ENCODE peak calls at places on chromosomes 16 and 17, in eight cellular contexts. M is HS-5; Y is GM20000; H is GM04504; E is HAP-1; U is stimulated activated CD4-positive, alpha-beta T cell treated with anti-CD3 and anti-CD28 coated beads, Interleukin-2, amount 100 ng/mL, for 24 hours; I is stimulated activated CD8-positive, alpha-beta memory T cell treated with anti-CD3 and anti-CD28 coated beads, Interleukin-4, amount 100 ng/mL, for 4 hours; C is T-helper 1 cell. N is an unnamed sample.

GRCh38 chr17:80277751-80278671 is 17.4 kb downstream of the RNF213 start:
- DNase-seq in M (no peak), Y (no peak), H (no peak), E (no peak), U (no peak), I (no peak), C (no peak), N (no peak)

GRCh38 chr16:25126820-25127232 is 15.3 kb downstream of the LCMT1 start:
- DNase-seq in M (peak), Y (no peak), H (peak), E (peak), U (peak), I (no peak), C (no peak), N (no peak)

GRCh38 chr16:78993342-78993741 is 607.2 kb downstream of the MAF start:
- DNase-seq in M (no peak), Y (no peak), H (no peak), E (no peak), U (no peak), I (no peak), C (no peak), N (no peak)

GRCh38 chr17:41917957-41918391 is 777 bp downstream of the ACLY start:
- DNase-seq in M (no peak), Y (peak), H (no peak), E (peak), U (peak), I (no peak), C (peak), N (peak)

GRCh38 chr16:4859190-4859899 is 12.1 kb downstream of the UBN1 start:
- DNase-seq in M (no peak), Y (no peak), H (no peak), E (no peak), U (no peak), I (no peak), C (no peak), N (no peak)

GRCh38 chr16:46972429-46972970 is 974 bp downstream of the DNAJA2 start:
- DNase-seq in M (no peak), Y (peak), H (no peak), E (peak), U (no peak), I (no peak), C (no peak), N (no peak)

GRCh38 chr16:82195917-82196494 is 26.0 kb upstream of the MPHOSPH6 start:
- DNase-seq in M (no peak), Y (no peak), H (no peak), E (no peak), U (no peak), I (no peak), C (no peak), N (no peak)

GRCh38 chr17:29592850-29593545 is at the start of gene ANKRD13B:
- DNase-seq in M (no peak), Y (peak), H (no peak), E (peak), U (peak), I (no peak), C (peak), N (peak)

GRCh38 chr17:76104140-76104895 is 731 bp upstream of the EXOC7 start:
- DNase-seq in M (no peak), Y (no peak), H (no peak), E (no peak), U (no peak), I (no peak), C (no peak), N (no peak)

GRCh38 chr16:85316944-85317343 is 204.7 kb upstream of the CIBAR2 start:
- DNase-seq in M (no peak), Y (no peak), H (no peak), E (no peak), U (no peak), I (no peak), C (no peak), N (no peak)

GRCh38 chr16:74216319-74216718 is 80.3 kb upstream of the PSMD7 start:
- DNase-seq in M (no peak), Y (no peak), H (no peak), E (no peak), U (no peak), I (no peak), C (no peak), N (no peak)

GRCh38 chr17:74024871-74025531 is 178.5 kb upstream of the RPL38 start:
- DNase-seq in M (no peak), Y (no peak), H (no peak), E (no peak), U (no peak), I (no peak), C (no peak), N (peak)

GRCh38 chr16:474420-475122 is 49.1 kb downstream of the RAB11FIP3 start:
- DNase-seq in M (no peak), Y (no peak), H (no peak), E (no peak), U (no peak), I (no peak), C (no peak), N (no peak)

GRCh38 chr17:43200127-43200526 is 11.5 kb upstream of the TMEM106A start:
- DNase-seq in M (no peak), Y (no peak), H (no peak), E (no peak), U (no peak), I (no peak), C (no peak), N (no peak)

GRCh38 chr16:50428116-50428515 is 59.3 kb upstream of the BRD7 start:
- DNase-seq in M (no peak), Y (no peak), H (no peak), E (no peak), U (no peak), I (no peak), C (no peak), N (no peak)

GRCh38 chr16:77171750-77172635 is 19.0 kb upstream of the MON1B start:
- DNase-seq in M (peak), Y (peak), H (peak), E (peak), U (no peak), I (no peak), C (no peak), N (peak)

GRCh38 chr17:44389723-44390202 is 314 bp upstream of the ITGA2B start:
- DNase-seq in M (no peak), Y (no peak), H (no peak), E (no peak), U (no peak), I (no peak), C (no peak), N (no peak)

GRCh38 chr17:30346211-30346831 is 12.5 kb upstream of the TMIGD1 start:
- DNase-seq in M (no peak), Y (no peak), H (no peak), E (no peak), U (no peak), I (no peak), C (no peak), N (no peak)

GRCh38 chr17:32515677-32516383 is 29.0 kb downstream of the CDK5R1 start:
- DNase-seq in M (no peak), Y (peak), H (no peak), E (no peak), U (no peak), I (no peak), C (no peak), N (no peak)

GRCh38 chr16:88783391-88784073 is 1.5 kb downstream of the PIEZO1 start:
- DNase-seq in M (no peak), Y (no peak), H (no peak), E (no peak), U (peak), I (no peak), C (no peak), N (no peak)

GRCh38 chr17:72471296-72471695 is 350.5 kb downstream of the SOX9 start:
- DNase-seq in M (no peak), Y (no peak), H (no peak), E (no peak), U (no peak), I (no peak), C (no peak), N (no peak)

GRCh38 chr17:40319651-40320550 is 10.9 kb downstream of the RARA start:
- DNase-seq in M (no peak), Y (peak), H (no peak), E (no peak), U (peak), I (peak), C (peak), N (no peak)

GRCh38 chr17:17710728-17711541 is 29.7 kb downstream of the RAI1 start:
- DNase-seq in M (peak), Y (no peak), H (peak), E (no peak), U (no peak), I (no peak), C (no peak), N (no peak)

GRCh38 chr17:81008140-81008539 is 16.5 kb downstream of the CHMP6 start:
- DNase-seq in M (no peak), Y (no peak), H (no peak), E (no peak), U (no peak), I (no peak), C (no peak), N (no peak)

N was measured in neural crest cell.